ENCODE peak calls at places on chromosome 5, in ten cellular contexts. X is lung; U is IMR-90; M is left lung; O is colonic mucosa; Q is hepatocyte; A is upper lobe of left lung; B is Peyer's patch; J is PC-3; C is CD8-positive, alpha-beta T cell. R is an unnamed sample.

GRCh38 chr5:133873454-133873853 is 95.0 kb downstream of the C5orf15 start:
- DNase-seq in J (peak; percentile 42), Q (no peak), C (no peak), U (no peak), B (no peak), O (no peak), M (no peak), A (no peak), X (no peak), R (peak; percentile 24)

GRCh38 chr5:133222040-133222439 is 170.2 kb downstream of the HSPA4 start:
- DNase-seq in Q (no peak), A (no peak), M (no peak), O (no peak), X (no peak), C (no peak), B (no peak), J (no peak), U (no peak), R (no peak)

GRCh38 chr5:27594141-27594540 is 555.8 kb upstream of the CDH9 start:
- DNase-seq in O (no peak), X (no peak), M (no peak), J (no peak), Q (no peak), U (no peak), B (no peak), A (no peak), C (no peak), R (no peak)

GRCh38 chr5:539469-540214 is 15.4 kb upstream of the SLC9A3 start:
- DNase-seq in U (no peak), A (no peak), J (no peak), O (no peak), C (no peak), Q (no peak), X (no peak), B (peak; percentile 42), M (peak; percentile 66), R (no peak)

GRCh38 chr5:169788168-169788567 is 151.1 kb downstream of the DOCK2 start:
- DNase-seq in C (no peak), J (peak; percentile 75), O (no peak), M (no peak), B (no peak), X (no peak), A (no peak), Q (no peak), U (peak; percentile 69), R (peak; percentile 51)

GRCh38 chr5:135426102-135427082 is 20.8 kb downstream of the DCANP1 start:
- DNase-seq in O (no peak), U (peak; percentile 61), M (no peak), X (no peak), C (no peak), J (peak; percentile 70), B (peak; percentile 57), Q (peak; percentile 67), A (no peak), R (peak; percentile 68)

GRCh38 chr5:80408976-80409926 is 1.4 kb downstream of the ZFYVE16 start:
- DNase-seq in B (no peak), Q (no peak), M (no peak), A (no peak), C (no peak), U (peak; percentile 19), O (no peak), J (no peak), X (no peak), R (no peak)

GRCh38 chr5:135887881-135888614 is 7.6 kb downstream of the IL9 start:
- DNase-seq in B (no peak), M (no peak), C (no peak), Q (peak; percentile 71), X (no peak), J (peak; percentile 20), A (no peak), U (peak; percentile 52), O (no peak), R (no peak)

DNA sequence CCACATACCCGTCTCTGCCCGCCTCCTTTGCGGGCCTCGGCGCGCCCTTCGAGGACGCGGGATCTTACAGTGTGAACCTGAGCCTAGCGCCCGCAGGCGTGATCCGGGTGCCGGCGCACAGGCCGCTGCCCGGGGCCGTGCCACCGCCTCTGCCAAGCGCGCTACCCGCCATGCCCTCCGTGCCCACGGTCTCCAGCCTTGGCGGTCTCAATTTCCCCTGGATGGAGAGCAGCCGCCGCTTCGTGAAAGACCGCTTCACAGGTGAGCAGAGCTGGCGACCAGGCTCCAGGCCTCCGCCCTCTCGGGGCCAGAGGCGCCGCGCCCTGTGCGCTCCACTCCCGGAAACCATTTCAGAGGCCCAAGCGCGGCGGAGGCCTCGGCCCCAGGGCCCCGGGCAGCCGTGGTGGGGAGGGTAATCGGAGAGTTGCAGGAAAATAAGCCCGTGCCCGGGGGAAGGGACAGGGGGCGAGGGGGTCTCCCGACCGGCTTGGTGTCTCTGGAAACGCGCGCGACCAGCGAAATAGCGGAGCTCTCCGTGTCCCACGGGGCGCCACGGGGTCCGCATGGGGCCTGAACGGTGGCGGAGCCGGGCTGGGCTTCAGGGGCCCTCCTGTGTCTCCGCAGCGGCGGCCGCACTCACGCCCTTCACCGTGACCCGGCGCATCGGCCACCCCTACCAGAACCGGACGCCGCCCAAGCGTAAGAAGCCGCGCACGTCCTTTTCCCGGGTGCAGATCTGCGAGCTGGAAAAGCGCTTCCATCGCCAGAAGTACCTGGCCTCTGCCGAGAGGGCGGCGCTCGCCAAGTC is 682 bp downstream of the TLX3 start:
- DNase-seq in J (no peak), X (no peak), M (peak; percentile 80), A (no peak), O (peak; percentile 43), Q (no peak), B (no peak), C (no peak), U (no peak), R (no peak)
- TF ChIP-seq CTCF in J (no peak), X (no peak), M (no peak), A (no peak), O (peak; percentile 33), Q (no peak), B (no peak), C (no peak), U (peak; percentile 13), R (peak; percentile 68)

GRCh38 chr5:157051604-157052245 is 7.2 kb downstream of the HAVCR1 start:
- DNase-seq in X (no peak), Q (no peak), J (no peak), A (no peak), M (no peak), U (no peak), C (no peak), B (no peak), O (no peak), R (no peak)

GRCh38 chr5:157059093-157059539 is at the start of gene HAVCR1:
- DNase-seq in A (no peak), X (no peak), Q (peak; percentile 43), O (no peak), B (no peak), M (no peak), U (no peak), J (no peak), C (no peak), R (no peak)

GRCh38 chr5:157059891-157060290 is 975 bp upstream of the HAVCR1 start:
- DNase-seq in B (no peak), O (no peak), C (no peak), J (peak; percentile 19), Q (no peak), X (no peak), M (no peak), U (no peak), A (no peak), R (no peak)

DNA sequence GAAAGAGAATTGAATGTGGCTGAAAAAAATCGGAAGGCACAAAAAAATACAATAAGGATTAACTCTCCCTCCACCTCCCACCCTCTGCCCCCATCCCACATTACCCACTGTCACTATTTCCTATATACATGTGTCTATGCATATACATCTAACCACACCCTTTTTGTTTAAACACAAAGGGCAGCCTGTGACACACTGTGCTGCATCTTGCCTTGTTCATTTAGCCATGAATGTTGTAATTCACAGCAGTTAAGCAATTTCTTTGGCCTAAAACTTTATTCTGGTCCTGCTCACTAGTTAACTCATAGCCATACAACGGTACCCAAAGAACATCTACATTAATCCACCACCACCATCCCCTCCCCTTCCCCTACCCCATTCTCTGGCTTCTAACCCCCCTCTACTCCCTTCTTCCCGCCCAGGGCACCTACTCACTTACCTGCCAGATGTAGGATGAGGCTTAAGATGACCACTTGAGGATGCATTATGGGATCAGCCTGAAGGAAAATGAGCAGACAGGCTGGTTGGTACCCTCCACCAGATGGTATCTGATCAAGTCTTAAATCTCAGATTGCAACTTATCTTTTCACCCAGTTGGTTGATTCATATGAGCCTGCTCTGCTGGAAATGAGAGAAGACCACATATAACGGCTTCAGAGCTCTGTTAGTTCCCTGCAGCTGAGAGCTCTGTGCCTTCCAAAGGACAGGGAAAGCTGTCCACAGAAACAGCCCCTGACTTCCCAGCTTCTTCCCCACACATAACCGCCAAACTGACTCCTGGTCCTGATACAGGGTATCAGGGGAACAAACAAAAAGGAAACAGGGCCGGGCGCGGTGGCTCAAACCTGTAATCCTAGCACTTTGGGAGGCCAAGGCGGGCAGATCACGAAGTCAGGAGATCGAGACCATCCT is 1.2 kb downstream of the HAVCR1 start:
- DNase-seq in Q (no peak), C (no peak), U (no peak), B (no peak), M (no peak), X (no peak), A (no peak), J (no peak), O (no peak), R (no peak)
- H3K4me3 ChIP-seq in Q (no peak overlapping the region), C (no peak overlapping the region), U (no peak overlapping the region), B (no peak overlapping the region), M (no peak overlapping the region), X (no peak overlapping the region), A (no peak overlapping the region), J (no peak overlapping the region), O (no peak overlapping the region), R (no peak overlapping the region)

GRCh38 chr5:173237821-173238220 is 2.8 kb upstream of the NKX2-5 start:
- DNase-seq in U (no peak), J (no peak), C (no peak), M (no peak), O (no peak), B (no peak), A (no peak), X (no peak), Q (no peak), R (no peak)

GRCh38 chr5:173239233-173239593 is 4.2 kb upstream of the NKX2-5 start:
- DNase-seq in Q (no peak), C (no peak), B (no peak), J (no peak), M (no peak), U (no peak), X (no peak), A (no peak), O (no peak), R (no peak)

GRCh38 chr5:173240091-173241050 is 5.4 kb upstream of the NKX2-5 start:
- DNase-seq in U (no peak), O (no peak), Q (no peak), C (no peak), J (no peak), A (no peak), M (no peak), B (no peak), X (no peak), R (no peak)

GRCh38 chr5:173236531-173237501 is 1.8 kb upstream of the NKX2-5 start:
- DNase-seq in Q (no peak), O (no peak), A (no peak), J (no peak), B (no peak), C (no peak), X (no peak), U (no peak), M (no peak), R (no peak)

DNA sequence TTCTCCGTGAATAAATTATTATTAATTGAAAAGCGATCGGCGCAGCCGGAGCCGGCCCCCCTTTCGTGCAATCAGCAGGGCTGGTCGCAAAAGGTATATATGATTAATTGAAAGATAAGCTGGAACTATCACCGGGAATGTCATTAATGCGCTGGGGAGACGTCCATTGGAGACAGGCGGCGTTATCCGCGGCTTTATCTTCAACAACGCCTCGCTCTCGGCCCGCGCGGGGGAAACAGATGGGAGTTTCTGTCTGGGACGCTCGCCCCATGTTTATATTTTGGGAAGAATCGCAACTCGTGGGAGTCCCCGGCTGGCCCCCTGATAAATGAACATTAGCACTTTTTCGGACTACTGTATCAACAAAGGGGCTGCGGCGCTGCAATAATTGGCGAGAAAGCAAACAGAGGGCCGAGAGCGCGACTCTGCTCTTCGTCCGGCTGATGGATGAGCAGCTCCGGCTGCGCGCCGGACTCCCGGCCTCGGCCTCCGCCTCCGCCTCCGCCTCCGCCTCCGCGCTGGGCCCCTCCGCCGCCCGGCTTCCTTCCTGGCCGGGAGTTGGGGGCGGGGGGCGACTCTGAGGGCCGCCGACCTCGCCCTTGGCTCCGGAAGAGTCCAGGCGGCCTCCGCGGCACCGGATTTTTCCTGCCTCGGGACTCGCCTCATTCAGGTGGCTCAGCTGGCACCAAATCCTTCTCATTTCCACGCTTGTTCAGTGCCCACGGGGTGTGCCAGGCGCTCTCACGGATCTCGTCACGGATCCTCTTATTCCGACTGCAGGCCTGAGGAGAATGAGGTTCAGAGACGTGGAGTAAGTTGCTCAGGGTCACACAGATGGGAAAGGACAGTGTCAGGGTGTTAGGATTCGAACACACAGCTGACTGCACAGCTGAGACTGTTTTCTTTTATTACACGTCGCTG is 3.6 kb upstream of the NKX2-5 start:
- DNase-seq in M (no peak), J (no peak), O (no peak), U (no peak), B (no peak), Q (no peak), X (no peak), C (no peak), A (no peak), R (no peak)
- H3K27me3 ChIP-seq in M (peaks cover 100% of the 10 kb centered on the region), J (peaks cover 26% of the 10 kb centered on the region), O (peaks cover 97% of the 10 kb centered on the region), U (peaks cover 91% of the 10 kb centered on the region), B (no peaks in the 10 kb centered on the region), Q (peaks cover 100% of the 10 kb centered on the region), X (peaks cover 12% of the 10 kb centered on the region), C (peaks cover 66% of the 10 kb centered on the region), A (peaks cover 3% of the 10 kb centered on the region), R (peaks cover 76% of the 10 kb centered on the region)

GRCh38 chr5:154236459-154237375 is 46.2 kb downstream of the GALNT10 start:
- DNase-seq in U (no peak), A (no peak), O (no peak), Q (no peak), C (no peak), B (no peak), X (no peak), J (peak; percentile 5), M (no peak), R (no peak)
- TF ChIP-seq CTCF in U (no peak), A (no peak), O (no peak), Q (no peak), C (no peak), B (no peak), X (no peak), J (peak; percentile 30), M (no peak), R (no peak)

R was measured in bronchial epithelial cell.